ENCODE peak calls at places on chromosome X, in six cellular contexts. P, Y, H, Z, S and B are unnamed samples.

GRCh38 chrX:70196961-70197805 is 19.9 kb downstream of the DGAT2L6 start:
- DNase-seq in P (peak; percentile 16), Y (peak; percentile 82), H (peak; percentile 42), Z (peak; percentile 40), S (no peak), B (peak; percentile 18)

GRCh38 chrX:23271011-23271410 is 63.6 kb upstream of the PTCHD1 start:
- DNase-seq in P (no peak), Y (no peak), H (no peak), Z (no peak), S (no peak), B (peak; percentile 47)

GRCh38 chrX:135530097-135530496 is 9.6 kb downstream of the INTS6L start:
- DNase-seq in P (no peak), Y (peak; percentile 58), H (no peak), Z (no peak), S (no peak), B (no peak)

GRCh38 chrX:70043685-70044084 is 6.1 kb downstream of the AWAT2 start:
- DNase-seq in P (no peak), Y (no peak), H (no peak), Z (no peak), S (no peak), B (no peak)

GRCh38 chrX:101708180-101708579 is 48.5 kb upstream of the ARMCX2 start:
- DNase-seq in P (no peak), Y (no peak), H (no peak), Z (peak; percentile 1), S (peak; percentile 6), B (no peak)

GRCh38 chrX:39764441-39764914 is 333.3 kb downstream of the BCOR start:
- DNase-seq in P (no peak), Y (peak; percentile 52), H (no peak), Z (peak; percentile 34), S (no peak), B (no peak)

GRCh38 chrX:154096140-154097002 is 1.1 kb downstream of the MECP2 start:
- DNase-seq in P (no peak), Y (peak; percentile 86), H (no peak), Z (peak; percentile 43), S (no peak), B (no peak)

GRCh38 chrX:41332408-41332987 is 1.5 kb upstream of the DDX3X start:
- DNase-seq in P (no peak), Y (no peak), H (no peak), Z (peak; percentile 44), S (no peak), B (no peak)

GRCh38 chrX:129744881-129745321 is 6.1 kb downstream of the XPNPEP2 start:
- DNase-seq in P (no peak), Y (no peak), H (no peak), Z (no peak), S (no peak), B (no peak)

GRCh38 chrX:97016106-97016505 is 132.4 kb downstream of the RPA4 start:
- DNase-seq in P (no peak), Y (no peak), H (no peak), Z (no peak), S (no peak), B (no peak)

GRCh38 chrX:37767438-37767837 is 12.4 kb upstream of the CYBB start:
- DNase-seq in P (no peak), Y (no peak), H (no peak), Z (no peak), S (no peak), B (no peak)

GRCh38 chrX:37755073-37755472 is 24.8 kb upstream of the CYBB start:
- DNase-seq in P (no peak), Y (no peak), H (no peak), Z (no peak), S (no peak), B (no peak)

GRCh38 chrX:40579880-40580536 is 762 bp upstream of the ATP6AP2 start:
- DNase-seq in P (no peak), Y (no peak), H (peak; percentile 61), Z (no peak), S (no peak), B (no peak)

GRCh38 chrX:149683966-149684730 is 27.7 kb upstream of the MAGEA11 start:
- DNase-seq in P (no peak), Y (no peak), H (no peak), Z (no peak), S (no peak), B (no peak)

GRCh38 chrX:28498658-28499057 is 88.6 kb upstream of the IL1RAPL1 start:
- DNase-seq in P (no peak), Y (no peak), H (no peak), Z (peak; percentile 47), S (no peak), B (no peak)

GRCh38 chrX:71941771-71942170 is 31.1 kb downstream of the NHSL2 start:
- DNase-seq in P (no peak), Y (no peak), H (no peak), Z (peak; percentile 77), S (peak; percentile 21), B (no peak)

GRCh38 chrX:114841051-114841450 is 176.4 kb downstream of the IL13RA2 start:
- DNase-seq in P (no peak), Y (no peak), H (no peak), Z (peak; percentile 0), S (no peak), B (no peak)

GRCh38 chrX:10199212-10199611 is 42.4 kb downstream of the CLCN4 start:
- DNase-seq in P (peak; percentile 19), Y (peak; percentile 58), H (no peak), Z (peak; percentile 67), S (no peak), B (no peak)

GRCh38 chrX:31555506-31555905 is 483.7 kb upstream of the FTHL17 start:
- DNase-seq in P (no peak), Y (no peak), H (no peak), Z (peak; percentile 6), S (no peak), B (no peak)

GRCh38 chrX:16839224-16839851 is 30.8 kb downstream of the RBBP7 start:
- DNase-seq in P (no peak), Y (no peak), H (no peak), Z (no peak), S (no peak), B (no peak)

GRCh38 chrX:115345654-115346014 is 56.1 kb downstream of the LUZP4 start:
- DNase-seq in P (no peak), Y (no peak), H (no peak), Z (no peak), S (no peak), B (no peak)

GRCh38 chrX:106959897-106960296 is 39.7 kb downstream of the CLDN2 start:
- DNase-seq in P (no peak), Y (peak; percentile 29), H (peak; percentile 39), Z (peak; percentile 33), S (no peak), B (no peak)

GRCh38 chrX:155048997-155049619 is 21.8 kb downstream of the CMC4 start:
- DNase-seq in P (no peak), Y (peak; percentile 57), H (peak; percentile 27), Z (peak; percentile 55), S (no peak), B (no peak)

GRCh38 chrX:72101597-72102037 is 30.1 kb downstream of the RTL5 start:
- DNase-seq in P (no peak), Y (no peak), H (no peak), Z (no peak), S (no peak), B (no peak)

GRCh38 chrX:143894938-143895337 is 11.1 kb downstream of the UBE2NL start:
- DNase-seq in P (no peak), Y (no peak), H (no peak), Z (no peak), S (no peak), B (no peak)

GRCh38 chrX:3141031-3141430 is 99.8 kb downstream of the ARSF start:
- DNase-seq in P (no peak), Y (peak; percentile 19), H (no peak), Z (peak; percentile 39), S (no peak), B (no peak)

GRCh38 chrX:129931411-129932136 is 25.6 kb downstream of the UTP14A start:
- DNase-seq in P (peak; percentile 78), Y (peak; percentile 98), H (peak; percentile 95), Z (peak; percentile 84), S (peak; percentile 62), B (no peak)

GRCh38 chrX:44344194-44344593 is 722 bp upstream of the EFHC2 start:
- DNase-seq in P (no peak), Y (no peak), H (no peak), Z (no peak), S (no peak), B (no peak)

GRCh38 chrX:84907324-84907946 is 96.2 kb upstream of the APOOL start:
- DNase-seq in P (no peak), Y (no peak), H (no peak), Z (peak; percentile 5), S (no peak), B (no peak)

GRCh38 chrX:133159205-133159604 is 58.9 kb downstream of the TFDP3 start:
- DNase-seq in P (no peak), Y (no peak), H (no peak), Z (no peak), S (no peak), B (no peak)
- H3K4me3 ChIP-seq in P (no peak overlapping the region), Y (no peak overlapping the region), H (no peak overlapping the region), Z (no peak overlapping the region), S (no peak overlapping the region), B (no peak overlapping the region)

DNA sequence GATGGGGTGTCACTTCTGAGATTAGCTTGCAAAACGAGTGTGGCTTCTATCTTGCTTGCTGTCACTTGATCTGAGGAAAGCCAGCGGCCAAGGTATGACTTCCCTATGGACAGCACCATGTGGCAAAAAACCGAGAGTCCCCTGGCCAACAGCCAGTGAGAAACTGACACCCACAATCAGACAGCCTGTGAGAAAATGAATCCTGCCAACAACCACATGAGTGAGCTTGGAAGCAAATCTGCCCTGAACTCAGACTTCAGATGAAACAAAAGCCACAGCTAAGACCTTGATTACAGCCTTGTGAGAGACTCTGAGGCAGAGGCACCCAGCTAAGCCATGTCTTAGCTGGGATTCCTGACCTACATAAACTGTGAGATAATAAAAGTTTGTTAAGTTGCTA is 45.5 kb downstream of the PPP1R2C start:
- DNase-seq in P (no peak), Y (no peak), H (no peak), Z (no peak), S (no peak), B (no peak)
- H3K4me3 ChIP-seq in P (no peak overlapping the region), Y (no peak overlapping the region), H (no peak overlapping the region), Z (no peak overlapping the region), S (no peak overlapping the region), B (no peak overlapping the region)

GRCh38 chrX:11259437-11259836 is 33.8 kb upstream of the AMELX start:
- DNase-seq in P (no peak), Y (no peak), H (no peak), Z (no peak), S (no peak), B (no peak)

GRCh38 chrX:11261260-11261659 is 32.0 kb upstream of the AMELX start:
- DNase-seq in P (no peak), Y (no peak), H (no peak), Z (peak; percentile 76), S (no peak), B (peak; percentile 3)

GRCh38 chrX:11254417-11255109 is 38.6 kb upstream of the AMELX start:
- DNase-seq in P (no peak), Y (no peak), H (no peak), Z (no peak), S (no peak), B (no peak)

GRCh38 chrX:11257711-11258110 is 35.5 kb upstream of the AMELX start:
- DNase-seq in P (no peak), Y (no peak), H (no peak), Z (no peak), S (no peak), B (no peak)

GRCh38 chrX:11257290-11257689 is 35.9 kb upstream of the AMELX start:
- DNase-seq in P (no peak), Y (no peak), H (no peak), Z (no peak), S (no peak), B (no peak)
- H3K4me3 ChIP-seq in P (no peak overlapping the region), Y (no peak overlapping the region), H (no peak overlapping the region), Z (no peak overlapping the region), S (no peak overlapping the region), B (no peak overlapping the region)

GRCh38 chrX:34654939-34655338 is 2.1 kb downstream of the TMEM47 start:
- DNase-seq in P (no peak), Y (no peak), H (no peak), Z (no peak), S (no peak), B (no peak)
- H3K4me3 ChIP-seq in P (no peak overlapping the region), Y (peak overlapping the region; percentile 78), H (no peak overlapping the region), Z (peak overlapping the region; percentile 99), S (peak overlapping the region; percentile 54), B (peak overlapping the region; percentile 73)